ENCODE peak calls at places on chromosomes 7 and 10, in six cellular contexts. P is HS-5, Y is HTR-8/SVneo, A is activated T-cell treated with anti-CD3 and anti-CD28 coated beads for 1 hour, U is pons, N is AG09319. L is an unnamed sample.

GRCh38 chr10:44925224-44925623 is 14.1 kb downstream of the TMEM72 start:
- DNase-seq in Y (peak; percentile 43), N (no peak), A (no peak), U (no peak), P (no peak), L (no peak)

GRCh38 chr10:12835709-12836108 is 165.8 kb downstream of the CCDC3 start:
- DNase-seq in N (no peak), P (no peak), A (no peak), Y (no peak), U (no peak), L (peak; percentile 80)

GRCh38 chr10:96720422-96721206 is at the start of gene PIK3AP1:
- DNase-seq in U (peak; percentile 31), A (peak; percentile 16), Y (peak; percentile 55), N (no peak), P (no peak), L (peak; percentile 45)

GRCh38 chr7:133682364-133683181 is 429.7 kb downstream of the EXOC4 start:
- DNase-seq in U (no peak), A (no peak), Y (no peak), P (no peak), N (no peak), L (no peak)

GRCh38 chr7:44615793-44616192 is 9.4 kb downstream of the OGDH start:
- DNase-seq in A (no peak), Y (no peak), N (no peak), P (no peak), U (no peak), L (no peak)

GRCh38 chr10:118148245-118148644 is 101.5 kb upstream of the RAB11FIP2 start:
- DNase-seq in U (no peak), Y (no peak), P (no peak), A (no peak), N (no peak), L (no peak)

GRCh38 chr7:100598425-100598824 is 3.7 kb upstream of the PCOLCE start:
- DNase-seq in P (no peak), N (no peak), Y (no peak), U (no peak), A (no peak), L (no peak)

GRCh38 chr7:631966-632830 is 94.3 kb upstream of the DNAAF5 start:
- DNase-seq in Y (no peak), A (no peak), U (no peak), N (no peak), P (no peak), L (no peak)

GRCh38 chr10:3062502-3063186 is 4.7 kb upstream of the PFKP start:
- DNase-seq in U (no peak), P (no peak), N (no peak), A (no peak), Y (no peak), L (no peak)

GRCh38 chr10:119428789-119429188 is 113.7 kb downstream of the RGS10 start:
- DNase-seq in Y (no peak), P (no peak), N (no peak), A (no peak), U (no peak), L (no peak)

GRCh38 chr7:97499204-97499603 is 232.7 kb upstream of the TAC1 start:
- DNase-seq in Y (no peak), U (peak; percentile 51), A (no peak), N (no peak), P (no peak), L (peak; percentile 0)

GRCh38 chr10:23120001-23120934 is 24.9 kb downstream of the MSRB2 start:
- DNase-seq in A (no peak), U (peak; percentile 96), N (no peak), P (no peak), Y (no peak), L (no peak)

GRCh38 chr7:128004623-128005022 is 26.6 kb downstream of the LRRC4 start:
- DNase-seq in U (no peak), A (no peak), N (no peak), Y (no peak), P (no peak), L (no peak)

GRCh38 chr10:133277277-133277992 is 767 bp upstream of the ADAM8 start:
- DNase-seq in A (no peak), P (no peak), Y (no peak), U (no peak), N (no peak), L (no peak)

GRCh38 chr7:13963925-13964324 is 25.5 kb downstream of the ETV1 start:
- DNase-seq in Y (no peak), U (no peak), P (no peak), A (no peak), N (no peak), L (no peak)

GRCh38 chr7:138081868-138082267 is 5.6 kb downstream of the AKR1D1 start:
- DNase-seq in U (no peak), P (no peak), A (no peak), N (no peak), Y (no peak), L (no peak)

GRCh38 chr10:96700477-96701099 is 19.7 kb downstream of the PIK3AP1 start:
- DNase-seq in Y (no peak), N (no peak), A (no peak), U (peak; percentile 29), P (no peak), L (no peak)

GRCh38 chr7:76069238-76069638 is 21.3 kb downstream of the MDH2 start:
- DNase-seq in N (peak; percentile 85), Y (peak; percentile 72), A (no peak), P (peak; percentile 77), U (peak; percentile 46), L (peak; percentile 88)

GRCh38 chr10:126124044-126124443 is 227.7 kb downstream of the FANK1 start:
- DNase-seq in N (no peak), A (no peak), P (no peak), U (no peak), Y (no peak), L (no peak)

GRCh38 chr7:13880789-13881188 is 108.7 kb downstream of the ETV1 start:
- DNase-seq in U (no peak), Y (peak; percentile 7), A (no peak), P (peak; percentile 84), N (no peak), L (peak; percentile 51)

GRCh38 chr10:123796736-123797135 is 94.9 kb downstream of the CPXM2 start:
- DNase-seq in P (no peak), Y (no peak), U (no peak), A (no peak), N (no peak), L (no peak)

GRCh38 chr7:45179666-45180065 is 22.1 kb downstream of the RAMP3 start:
- DNase-seq in N (no peak), A (no peak), Y (no peak), U (no peak), P (no peak), L (no peak)

GRCh38 chr7:109206196-109206595 is 636.5 kb downstream of the DNAJB9 start:
- DNase-seq in P (no peak), U (no peak), Y (no peak), A (no peak), N (no peak), L (no peak)

GRCh38 chr7:21318190-21318915 is 109.5 kb upstream of the SP4 start:
- DNase-seq in U (no peak), N (no peak), Y (peak; percentile 51), P (no peak), A (no peak), L (no peak)

GRCh38 chr7:29639887-29640600 is 76.4 kb downstream of the PRR15 start:
- DNase-seq in Y (no peak), P (no peak), A (no peak), U (peak; percentile 2), N (no peak), L (no peak)

GRCh38 chr10:116594525-116595035 is 3.8 kb downstream of the PNLIPRP1 start:
- DNase-seq in A (no peak), U (no peak), P (no peak), N (no peak), Y (no peak), L (no peak)

GRCh38 chr7:52711951-52712350 is 323.5 kb upstream of the POM121L12 start:
- DNase-seq in A (no peak), N (no peak), P (no peak), U (no peak), Y (no peak), L (no peak)

L was measured in MG63.